ENCODE peak calls at places on chromosomes 12 and 14, in eight cellular contexts. P is NCI-H2029; G is hepatic stellate cell; D is mammary epithelial cell; U is AG04450; I is stimulated activated CD8-positive, alpha-beta memory T cell treated with anti-CD3 and anti-CD28 coated beads, Interleukin-4, amount 100 ng/mL, for 48 hours; X is stimulated activated CD4-positive, alpha-beta T cell treated with anti-CD3 and anti-CD28 coated beads, Interleukin-12 subunit alpha, Interleukin-12 subunit beta, amount 100 ng/mL, for 24 hours; S is foreskin fibroblast. V is an unnamed sample.

GRCh38 chr14:65824285-65824977 is 411.9 kb downstream of the FUT8 start:
- DNase-seq in P (peak), G (peak), D (peak), U (peak), I (peak), X (peak), S (peak), V (peak)

GRCh38 chr12:131105736-131106356 is 152.1 kb downstream of the ADGRD1 start:
- DNase-seq in P (no peak), G (no peak), D (no peak), U (no peak), I (peak), X (peak), S (no peak), V (no peak)

GRCh38 chr12:77213316-77213715 is 147.9 kb upstream of the E2F7 start:
- DNase-seq in P (no peak), G (no peak), D (no peak), U (no peak), I (no peak), X (no peak), S (no peak), V (no peak)

GRCh38 chr14:72726444-72726843 is 167.5 kb downstream of the DPF3 start:
- DNase-seq in P (no peak), G (peak), D (no peak), U (no peak), I (no peak), X (no peak), S (no peak), V (no peak)

GRCh38 chr12:54372113-54372806 is 8.0 kb upstream of the GPR84 start:
- DNase-seq in P (no peak), G (no peak), D (no peak), U (no peak), I (no peak), X (no peak), S (no peak), V (no peak)

GRCh38 chr12:12384601-12385321 is 27.9 kb downstream of the BORCS5 start:
- DNase-seq in P (no peak), G (no peak), D (no peak), U (no peak), I (peak), X (peak), S (no peak), V (peak)

GRCh38 chr12:124687695-124688301 is 120.4 kb upstream of the NCOR2 start:
- DNase-seq in P (no peak), G (no peak), D (no peak), U (no peak), I (peak), X (peak), S (no peak), V (no peak)

GRCh38 chr14:35400707-35401421 is 3.7 kb downstream of the NFKBIA start:
- DNase-seq in P (no peak), G (no peak), D (peak), U (no peak), I (peak), X (peak), S (no peak), V (no peak)

V was measured in mesendoderm.